ENCODE peak calls at places on chromosomes 12 and 14, in six cellular contexts. B is naive B cell; P is activated T-cell treated with anti-CD3 and anti-CD28 coated beads for 24 hours; I is stimulated activated naive B cell treated with anti-CD40 and anti-IgM and Interleukin-4, amounts not matched to agents 10 μg/mL and 1 μg/mL and 100 μg/mL, for 72 hours; U is stimulated activated naive CD4-positive, alpha-beta T cell treated with Interleukin-2 at 50 U/mL for 16 hours; W is mesothelial cell of epicardium. C is an unnamed sample.

GRCh38 chr12:118033902-118034301 is 17.4 kb downstream of the RFC5 start:
- DNase-seq in P (no peak), I (no peak), U (no peak), B (no peak), W (no peak), C (no peak)

GRCh38 chr12:124464062-124464461 is 103.3 kb downstream of the NCOR2 start:
- DNase-seq in I (no peak), U (no peak), P (no peak), B (no peak), W (no peak), C (no peak)

GRCh38 chr14:52189330-52189729 is 78.2 kb upstream of the PTGDR start:
- DNase-seq in U (no peak), B (no peak), P (no peak), W (no peak), I (no peak), C (no peak)

GRCh38 chr12:105861232-105861631 is 277.5 kb downstream of the NUAK1 start:
- DNase-seq in P (no peak), I (no peak), U (no peak), W (no peak), B (no peak), C (no peak)

GRCh38 chr14:74394549-74394948 is 31.5 kb downstream of the SYNDIG1L start:
- DNase-seq in I (no peak), B (no peak), U (no peak), W (no peak), P (no peak), C (no peak)

GRCh38 chr12:2535583-2536187 is 259.1 kb upstream of the FKBP4 start:
- DNase-seq in U (no peak), B (no peak), I (no peak), W (no peak), P (no peak), C (no peak)

GRCh38 chr12:124162151-124163110 is 132.5 kb upstream of the RFLNA start:
- DNase-seq in U (no peak), B (no peak), W (no peak), P (no peak), I (no peak), C (no peak)

GRCh38 chr14:34368115-34368970 is 93.7 kb downstream of the SPTSSA start:
- DNase-seq in U (no peak), P (no peak), B (no peak), W (no peak), I (no peak), C (no peak)

GRCh38 chr12:113208041-113208934 is 13.0 kb upstream of the TPCN1 start:
- DNase-seq in B (peak), W (no peak), P (peak), U (peak), I (peak), C (no peak)

GRCh38 chr14:101049511-101049910 is 146.0 kb upstream of the RTL1 start:
- DNase-seq in I (no peak), P (no peak), B (no peak), W (no peak), U (no peak), C (no peak)

GRCh38 chr14:89823732-89824131 is 130.8 kb downstream of the EFCAB11 start:
- DNase-seq in W (no peak), I (no peak), P (no peak), B (no peak), U (no peak), C (no peak)

GRCh38 chr12:94390130-94390485 is 69.6 kb downstream of the CEP83 start:
- DNase-seq in I (no peak), W (no peak), B (no peak), P (no peak), U (no peak), C (no peak)

GRCh38 chr12:24909667-24910066 is 39.2 kb downstream of the BCAT1 start:
- DNase-seq in P (no peak), U (no peak), B (no peak), W (no peak), I (no peak), C (no peak)

GRCh38 chr12:9648701-9649531 is 20.6 kb upstream of the CLEC2D start:
- DNase-seq in U (no peak), I (no peak), B (peak), W (no peak), P (no peak), C (no peak)

GRCh38 chr14:89767861-89768268 is 186.7 kb downstream of the EFCAB11 start:
- DNase-seq in I (peak), B (peak), W (no peak), P (peak), U (peak), C (peak)

GRCh38 chr14:33347816-33348215 is 409.1 kb downstream of the NPAS3 start:
- DNase-seq in B (no peak), U (no peak), P (no peak), I (no peak), W (no peak), C (no peak)

GRCh38 chr14:31785574-31785973 is 224.4 kb downstream of the NUBPL start:
- DNase-seq in U (no peak), I (no peak), B (no peak), P (no peak), W (no peak), C (no peak)

C was measured in astrocyte of the cerebellum.